ENCODE peak calls at places on chromosomes 1 and 21, in eight cellular contexts. One of them, this sample, is unnamed.

GRCh38 chr1:232301246-232301645 is 328.7 kb downstream of the SIPA1L2 start:
- DNase-seq in stomach: no peak
- DNase-seq in ovary: no peak
- DNase-seq in astrocyte of the spinal cord: no peak
- DNase-seq in bronchial epithelial cell: no peak
- DNase-seq in neural progenitor cell: no peak
- DNase-seq in AG04449: no peak
- DNase-seq in tibial nerve: no peak
- DNase-seq in this sample: no peak

GRCh38 chr1:108957888-108958287 is 5.4 kb downstream of the CLCC1 start:
- DNase-seq in stomach: no peak
- DNase-seq in ovary: no peak
- DNase-seq in astrocyte of the spinal cord: no peak
- DNase-seq in bronchial epithelial cell: no peak
- DNase-seq in neural progenitor cell: no peak
- DNase-seq in AG04449: no peak
- DNase-seq in tibial nerve: no peak
- DNase-seq in this sample: no peak

GRCh38 chr1:147892731-147893214 is 9.8 kb upstream of the GJA8 start:
- DNase-seq in stomach: no peak
- DNase-seq in ovary: no peak
- DNase-seq in astrocyte of the spinal cord: peak; percentile 63
- DNase-seq in bronchial epithelial cell: peak; percentile 51
- DNase-seq in neural progenitor cell: peak; percentile 63
- DNase-seq in AG04449: peak; percentile 19
- DNase-seq in tibial nerve: no peak
- DNase-seq in this sample: peak; percentile 77

GRCh38 chr1:67458663-67459062 is 28.5 kb upstream of the SERBP1 start:
- DNase-seq in stomach: no peak
- DNase-seq in ovary: no peak
- DNase-seq in astrocyte of the spinal cord: no peak
- DNase-seq in bronchial epithelial cell: no peak
- DNase-seq in neural progenitor cell: peak; percentile 7
- DNase-seq in AG04449: no peak
- DNase-seq in tibial nerve: no peak
- DNase-seq in this sample: no peak

GRCh38 chr1:240539700-240540414 is 72.1 kb downstream of the GREM2 start:
- DNase-seq in stomach: no peak
- DNase-seq in ovary: no peak
- DNase-seq in astrocyte of the spinal cord: no peak
- DNase-seq in bronchial epithelial cell: no peak
- DNase-seq in neural progenitor cell: no peak
- DNase-seq in AG04449: no peak
- DNase-seq in tibial nerve: no peak
- DNase-seq in this sample: no peak

GRCh38 chr1:228337711-228338520 is 68.7 kb downstream of the TRIM11 start:
- DNase-seq in stomach: no peak
- DNase-seq in ovary: peak; percentile 26
- DNase-seq in astrocyte of the spinal cord: no peak
- DNase-seq in bronchial epithelial cell: no peak
- DNase-seq in neural progenitor cell: no peak
- DNase-seq in AG04449: no peak
- DNase-seq in tibial nerve: no peak
- DNase-seq in this sample: no peak

GRCh38 chr1:35377553-35377952 is 109.0 kb downstream of the ZMYM4 start:
- DNase-seq in stomach: no peak
- DNase-seq in ovary: no peak
- DNase-seq in astrocyte of the spinal cord: no peak
- DNase-seq in bronchial epithelial cell: peak; percentile 76
- DNase-seq in neural progenitor cell: no peak
- DNase-seq in AG04449: no peak
- DNase-seq in tibial nerve: no peak
- DNase-seq in this sample: peak; percentile 2

GRCh38 chr1:108747128-108747827 is 804 bp downstream of the STXBP3 start:
- DNase-seq in stomach: peak; percentile 66
- DNase-seq in ovary: peak; percentile 76
- DNase-seq in astrocyte of the spinal cord: peak; percentile 89
- DNase-seq in bronchial epithelial cell: peak; percentile 73
- DNase-seq in neural progenitor cell: peak; percentile 73
- DNase-seq in AG04449: peak; percentile 36
- DNase-seq in tibial nerve: peak; percentile 56
- DNase-seq in this sample: peak; percentile 87

GRCh38 chr1:225823811-225824261 is 13.9 kb downstream of the EPHX1 start:
- DNase-seq in stomach: no peak
- DNase-seq in ovary: peak; percentile 82
- DNase-seq in astrocyte of the spinal cord: no peak
- DNase-seq in bronchial epithelial cell: no peak
- DNase-seq in neural progenitor cell: no peak
- DNase-seq in AG04449: no peak
- DNase-seq in tibial nerve: no peak
- DNase-seq in this sample: no peak

GRCh38 chr21:15009964-15010363 is 54.8 kb downstream of the NRIP1 start:
- DNase-seq in stomach: no peak
- DNase-seq in ovary: no peak
- DNase-seq in astrocyte of the spinal cord: peak; percentile 81
- DNase-seq in bronchial epithelial cell: no peak
- DNase-seq in neural progenitor cell: no peak
- DNase-seq in AG04449: peak; percentile 63
- DNase-seq in tibial nerve: no peak
- DNase-seq in this sample: no peak

GRCh38 chr1:34266127-34266951 is 89.6 kb downstream of the C1orf94 start:
- DNase-seq in stomach: no peak
- DNase-seq in ovary: no peak
- DNase-seq in astrocyte of the spinal cord: peak; percentile 4
- DNase-seq in bronchial epithelial cell: peak; percentile 1
- DNase-seq in neural progenitor cell: peak; percentile 47
- DNase-seq in AG04449: no peak
- DNase-seq in tibial nerve: no peak
- DNase-seq in this sample: no peak

GRCh38 chr1:78304766-78305165 is 186.0 kb upstream of the PTGFR start:
- DNase-seq in stomach: no peak
- DNase-seq in ovary: no peak
- DNase-seq in astrocyte of the spinal cord: no peak
- DNase-seq in bronchial epithelial cell: no peak
- DNase-seq in neural progenitor cell: no peak
- DNase-seq in AG04449: no peak
- DNase-seq in tibial nerve: no peak
- DNase-seq in this sample: peak; percentile 66

GRCh38 chr1:177706977-177707376 is 262.9 kb downstream of the SEC16B start:
- DNase-seq in stomach: no peak
- DNase-seq in ovary: no peak
- DNase-seq in astrocyte of the spinal cord: no peak
- DNase-seq in bronchial epithelial cell: no peak
- DNase-seq in neural progenitor cell: no peak
- DNase-seq in AG04449: no peak
- DNase-seq in tibial nerve: no peak
- DNase-seq in this sample: no peak

GRCh38 chr1:14732726-14733052 is 134.2 kb downstream of the KAZN start:
- DNase-seq in stomach: no peak
- DNase-seq in ovary: no peak
- DNase-seq in astrocyte of the spinal cord: no peak
- DNase-seq in bronchial epithelial cell: no peak
- DNase-seq in neural progenitor cell: no peak
- DNase-seq in AG04449: no peak
- DNase-seq in tibial nerve: no peak
- DNase-seq in this sample: no peak

GRCh38 chr1:210624722-210625121 is 296.0 kb downstream of the HHAT start:
- DNase-seq in stomach: no peak
- DNase-seq in ovary: no peak
- DNase-seq in astrocyte of the spinal cord: no peak
- DNase-seq in bronchial epithelial cell: no peak
- DNase-seq in neural progenitor cell: no peak
- DNase-seq in AG04449: no peak
- DNase-seq in tibial nerve: peak; percentile 47
- DNase-seq in this sample: no peak

GRCh38 chr1:166017395-166017794 is 149.4 kb downstream of the FAM78B start:
- DNase-seq in stomach: no peak
- DNase-seq in ovary: no peak
- DNase-seq in astrocyte of the spinal cord: no peak
- DNase-seq in bronchial epithelial cell: no peak
- DNase-seq in neural progenitor cell: peak; percentile 50
- DNase-seq in AG04449: no peak
- DNase-seq in tibial nerve: no peak
- DNase-seq in this sample: no peak
- TF ChIP-seq CTCF in stomach: no peak
- TF ChIP-seq CTCF in ovary: no peak
- TF ChIP-seq CTCF in astrocyte of the spinal cord: no peak
- TF ChIP-seq CTCF in bronchial epithelial cell: no peak
- TF ChIP-seq CTCF in neural progenitor cell: peak; percentile 75
- TF ChIP-seq CTCF in AG04449: no peak
- TF ChIP-seq CTCF in tibial nerve: no peak
- TF ChIP-seq CTCF in this sample: no peak

GRCh38 chr1:150973258-150973825 is 1.3 kb downstream of the CERS2 start:
- DNase-seq in stomach: peak; percentile 29
- DNase-seq in ovary: peak; percentile 58
- DNase-seq in astrocyte of the spinal cord: no peak
- DNase-seq in bronchial epithelial cell: no peak
- DNase-seq in neural progenitor cell: peak; percentile 26
- DNase-seq in AG04449: no peak
- DNase-seq in tibial nerve: no peak
- DNase-seq in this sample: no peak

GRCh38 chr1:150970818-150971582 is 3.6 kb downstream of the CERS2 start:
- DNase-seq in stomach: peak; percentile 80
- DNase-seq in ovary: peak; percentile 76
- DNase-seq in astrocyte of the spinal cord: peak; percentile 13
- DNase-seq in bronchial epithelial cell: peak; percentile 18
- DNase-seq in neural progenitor cell: peak; percentile 60
- DNase-seq in AG04449: no peak
- DNase-seq in tibial nerve: peak; percentile 73
- DNase-seq in this sample: peak; percentile 58

GRCh38 chr1:150972417-150972940 is 2.2 kb downstream of the CERS2 start:
- DNase-seq in stomach: peak; percentile 52
- DNase-seq in ovary: no peak
- DNase-seq in astrocyte of the spinal cord: no peak
- DNase-seq in bronchial epithelial cell: no peak
- DNase-seq in neural progenitor cell: no peak
- DNase-seq in AG04449: no peak
- DNase-seq in tibial nerve: no peak
- DNase-seq in this sample: peak; percentile 34

GRCh38 chr1:150973826-150974579 is 632 bp downstream of the CERS2 start:
- DNase-seq in stomach: peak; percentile 48
- DNase-seq in ovary: peak; percentile 71
- DNase-seq in astrocyte of the spinal cord: no peak
- DNase-seq in bronchial epithelial cell: peak; percentile 27
- DNase-seq in neural progenitor cell: peak; percentile 75
- DNase-seq in AG04449: no peak
- DNase-seq in tibial nerve: no peak
- DNase-seq in this sample: peak; percentile 48

GRCh38 chr1:150971583-150972416 is 2.8 kb downstream of the CERS2 start:
- DNase-seq in stomach: no peak
- DNase-seq in ovary: no peak
- DNase-seq in astrocyte of the spinal cord: no peak
- DNase-seq in bronchial epithelial cell: no peak
- DNase-seq in neural progenitor cell: peak; percentile 58
- DNase-seq in AG04449: no peak
- DNase-seq in tibial nerve: no peak
- DNase-seq in this sample: no peak
- TF ChIP-seq CTCF in stomach: no peak
- TF ChIP-seq CTCF in ovary: no peak
- TF ChIP-seq CTCF in astrocyte of the spinal cord: no peak
- TF ChIP-seq CTCF in bronchial epithelial cell: no peak
- TF ChIP-seq CTCF in neural progenitor cell: no peak
- TF ChIP-seq CTCF in AG04449: no peak
- TF ChIP-seq CTCF in tibial nerve: no peak
- TF ChIP-seq CTCF in this sample: no peak

DNA sequence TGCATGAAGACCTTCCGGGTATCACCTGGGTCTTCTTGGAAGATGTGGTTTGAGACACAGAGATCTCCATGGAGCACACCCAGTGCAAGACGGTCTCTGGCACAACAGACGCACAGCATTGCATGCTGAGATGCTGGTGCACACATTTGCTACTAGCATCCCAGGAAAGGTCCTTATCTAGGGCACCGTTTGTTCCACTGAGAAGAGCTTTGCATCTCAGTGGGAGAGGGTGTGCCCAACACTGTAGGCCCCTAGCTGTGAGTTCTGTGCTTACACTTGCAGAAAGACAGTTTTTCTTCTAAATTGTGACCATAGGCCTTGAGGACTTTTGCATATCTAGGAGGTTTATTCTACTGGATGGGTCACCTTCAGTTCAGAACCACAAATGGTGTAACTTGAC is 554.1 kb downstream of the MATN1 start:
- DNase-seq in stomach: peak; percentile 16
- DNase-seq in ovary: no peak
- DNase-seq in astrocyte of the spinal cord: no peak
- DNase-seq in bronchial epithelial cell: no peak
- DNase-seq in neural progenitor cell: no peak
- DNase-seq in AG04449: no peak
- DNase-seq in tibial nerve: no peak
- DNase-seq in this sample: no peak
- TF ChIP-seq CTCF in stomach: no peak
- TF ChIP-seq CTCF in ovary: no peak
- TF ChIP-seq CTCF in astrocyte of the spinal cord: no peak
- TF ChIP-seq CTCF in bronchial epithelial cell: no peak
- TF ChIP-seq CTCF in neural progenitor cell: no peak
- TF ChIP-seq CTCF in AG04449: no peak
- TF ChIP-seq CTCF in tibial nerve: no peak
- TF ChIP-seq CTCF in this sample: no peak

DNA sequence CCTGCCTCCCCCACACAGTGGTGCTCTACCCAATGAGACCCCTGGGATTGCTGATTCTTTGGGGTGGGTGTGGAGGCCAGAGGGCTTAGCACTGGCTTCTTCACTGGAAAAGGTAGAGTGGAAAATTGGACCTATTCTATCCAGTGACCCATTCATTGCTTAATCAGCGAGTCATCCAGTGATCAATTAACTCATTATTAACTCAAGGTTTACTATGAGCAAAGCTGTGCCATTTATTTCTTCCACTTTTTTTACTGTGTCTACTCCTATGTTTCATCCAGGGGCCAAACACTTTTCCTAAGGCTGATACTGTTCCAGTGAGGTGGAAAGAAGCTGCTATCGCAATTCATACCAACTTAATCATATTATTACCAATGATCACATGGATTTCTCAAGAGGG is 363.9 kb downstream of the RPS6KC1 start:
- DNase-seq in stomach: no peak
- DNase-seq in ovary: no peak
- DNase-seq in astrocyte of the spinal cord: no peak
- DNase-seq in bronchial epithelial cell: no peak
- DNase-seq in neural progenitor cell: no peak
- DNase-seq in AG04449: no peak
- DNase-seq in tibial nerve: no peak
- DNase-seq in this sample: no peak
- TF ChIP-seq CTCF in stomach: no peak
- TF ChIP-seq CTCF in ovary: no peak
- TF ChIP-seq CTCF in astrocyte of the spinal cord: no peak
- TF ChIP-seq CTCF in bronchial epithelial cell: no peak
- TF ChIP-seq CTCF in neural progenitor cell: no peak
- TF ChIP-seq CTCF in AG04449: no peak
- TF ChIP-seq CTCF in tibial nerve: no peak
- TF ChIP-seq CTCF in this sample: no peak

DNA sequence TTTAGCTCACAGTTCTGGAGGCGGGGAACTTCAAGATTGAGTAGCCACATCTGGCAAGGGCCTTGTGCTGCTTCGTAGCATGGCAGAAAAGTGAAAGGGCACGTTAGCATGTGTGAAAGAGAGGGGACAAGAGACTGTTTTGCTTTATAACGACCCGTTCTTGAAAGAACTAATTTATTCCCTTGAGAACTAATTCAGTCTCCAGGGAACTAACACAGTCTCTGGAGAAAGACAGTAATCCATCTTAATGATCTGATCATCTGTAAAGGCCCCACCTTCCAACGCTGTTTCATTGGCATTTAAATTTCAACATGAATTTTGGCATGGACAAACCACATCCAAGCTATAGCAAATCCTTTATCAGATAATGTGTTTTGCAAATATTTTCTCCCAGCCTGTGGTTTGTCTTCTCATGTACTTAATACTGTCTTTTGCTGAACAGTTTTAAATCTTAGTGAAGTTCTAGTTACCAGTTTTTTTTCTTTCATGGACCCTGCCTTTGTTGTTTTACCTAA is 26.1 kb downstream of the MTR start:
- DNase-seq in stomach: no peak
- DNase-seq in ovary: no peak
- DNase-seq in astrocyte of the spinal cord: no peak
- DNase-seq in bronchial epithelial cell: no peak
- DNase-seq in neural progenitor cell: peak; percentile 16
- DNase-seq in AG04449: no peak
- DNase-seq in tibial nerve: no peak
- DNase-seq in this sample: no peak
- TF ChIP-seq CTCF in stomach: no peak
- TF ChIP-seq CTCF in ovary: no peak
- TF ChIP-seq CTCF in astrocyte of the spinal cord: no peak
- TF ChIP-seq CTCF in bronchial epithelial cell: no peak
- TF ChIP-seq CTCF in neural progenitor cell: no peak
- TF ChIP-seq CTCF in AG04449: no peak
- TF ChIP-seq CTCF in tibial nerve: no peak
- TF ChIP-seq CTCF in this sample: no peak

This sample was measured in MCF 10A.